ENCODE peak calls at places on chromosomes 1 and 21, in seven cellular contexts. S, U, C, F, G, L and I are unnamed samples.

GRCh38 chr1:105485207-105485606 is 1571.3 kb upstream of the PRMT6 start:
- DNase-seq in S (no peak), U (no peak), G (no peak), F (no peak), L (no peak), C (no peak), I (no peak)

GRCh38 chr21:35046880-35047229 is 2.2 kb downstream of the RUNX1 start:
- DNase-seq in S (no peak), F (no peak), C (no peak), G (no peak), U (no peak), L (no peak), I (no peak)

GRCh38 chr1:6123816-6124215 is 56.3 kb downstream of the CHD5 start:
- DNase-seq in S (no peak), C (no peak), U (peak), L (no peak), G (no peak), F (no peak), I (no peak)

GRCh38 chr1:143718524-143718923 is 253.3 kb downstream of the FAM72C start:
- DNase-seq in S (no peak), G (no peak), L (no peak), U (no peak), C (no peak), F (no peak), I (no peak)

GRCh38 chr1:234933475-234933874 is 195.2 kb downstream of the TOMM20 start:
- DNase-seq in F (no peak), G (no peak), U (no peak), S (no peak), C (no peak), L (no peak), I (no peak)

GRCh38 chr1:111221633-111222286 is 5.8 kb upstream of the CHI3L2 start:
- DNase-seq in F (no peak), S (no peak), C (no peak), U (no peak), G (no peak), L (no peak), I (no peak)

GRCh38 chr1:199029855-199030254 is 391.0 kb downstream of the PTPRC start:
- DNase-seq in S (no peak), F (no peak), C (no peak), L (no peak), G (no peak), U (no peak), I (no peak)

GRCh38 chr1:232184561-232185530 is 445.1 kb downstream of the SIPA1L2 start:
- DNase-seq in L (peak), G (no peak), C (no peak), F (no peak), S (no peak), U (no peak), I (no peak)

GRCh38 chr1:84319662-84320061 is 18.2 kb downstream of the SAMD13 start:
- DNase-seq in C (no peak), G (no peak), L (no peak), S (no peak), U (no peak), F (no peak), I (no peak)

GRCh38 chr1:148318123-148318899 is 164.8 kb downstream of the PPIAL4G start:
- DNase-seq in L (no peak), C (no peak), G (no peak), S (peak), U (peak), F (no peak), I (no peak)

GRCh38 chr1:34488058-34488457 is 266.8 kb upstream of the GJB5 start:
- DNase-seq in G (no peak), L (no peak), U (no peak), C (no peak), F (no peak), S (no peak), I (no peak)

GRCh38 chr1:207240325-207241095 is 81.0 kb upstream of the CD55 start:
- DNase-seq in L (no peak), F (no peak), G (no peak), S (no peak), C (no peak), U (no peak), I (no peak)

GRCh38 chr1:167701510-167701909 is 20.3 kb upstream of the MPZL1 start:
- DNase-seq in C (no peak), U (no peak), G (no peak), S (no peak), F (no peak), L (no peak), I (no peak)

GRCh38 chr1:229171934-229172333 is 99.0 kb upstream of the RAB4A start:
- DNase-seq in L (no peak), C (no peak), S (no peak), U (no peak), F (peak), G (no peak), I (no peak)

GRCh38 chr21:45872471-45872870 is 109.1 kb upstream of the COL6A1 start:
- DNase-seq in S (no peak), G (no peak), F (no peak), U (no peak), L (peak), C (no peak), I (no peak)

GRCh38 chr1:153288634-153289275 is 24.0 kb downstream of the PGLYRP3 start:
- DNase-seq in L (no peak), G (peak), C (no peak), F (no peak), U (peak), S (no peak), I (peak)

GRCh38 chr1:194295690-194296089 is 1109.3 kb upstream of the B3GALT2 start:
- DNase-seq in U (no peak), G (no peak), S (peak), L (no peak), F (peak), C (peak), I (no peak)

GRCh38 chr1:201774224-201774982 is 54.6 kb upstream of the IPO9 start:
- DNase-seq in C (no peak), S (no peak), F (no peak), U (no peak), G (no peak), L (no peak), I (no peak)

GRCh38 chr21:25901580-25901979 is 166.8 kb downstream of the GABPA start:
- DNase-seq in S (no peak), L (no peak), G (no peak), F (no peak), C (no peak), U (no peak), I (no peak)

GRCh38 chr1:38690790-38691189 is 168.8 kb downstream of the RRAGC start:
- DNase-seq in U (no peak), L (no peak), C (no peak), S (no peak), G (no peak), F (no peak), I (no peak)

GRCh38 chr21:32315511-32316362 is 17.1 kb downstream of the MRAP start:
- DNase-seq in L (no peak), S (no peak), G (no peak), F (no peak), C (no peak), U (no peak), I (no peak)

GRCh38 chr1:150444232-150444631 is 43.0 kb upstream of the TARS2 start:
- DNase-seq in S (no peak), U (no peak), F (no peak), L (no peak), G (no peak), C (no peak), I (no peak)

DNA sequence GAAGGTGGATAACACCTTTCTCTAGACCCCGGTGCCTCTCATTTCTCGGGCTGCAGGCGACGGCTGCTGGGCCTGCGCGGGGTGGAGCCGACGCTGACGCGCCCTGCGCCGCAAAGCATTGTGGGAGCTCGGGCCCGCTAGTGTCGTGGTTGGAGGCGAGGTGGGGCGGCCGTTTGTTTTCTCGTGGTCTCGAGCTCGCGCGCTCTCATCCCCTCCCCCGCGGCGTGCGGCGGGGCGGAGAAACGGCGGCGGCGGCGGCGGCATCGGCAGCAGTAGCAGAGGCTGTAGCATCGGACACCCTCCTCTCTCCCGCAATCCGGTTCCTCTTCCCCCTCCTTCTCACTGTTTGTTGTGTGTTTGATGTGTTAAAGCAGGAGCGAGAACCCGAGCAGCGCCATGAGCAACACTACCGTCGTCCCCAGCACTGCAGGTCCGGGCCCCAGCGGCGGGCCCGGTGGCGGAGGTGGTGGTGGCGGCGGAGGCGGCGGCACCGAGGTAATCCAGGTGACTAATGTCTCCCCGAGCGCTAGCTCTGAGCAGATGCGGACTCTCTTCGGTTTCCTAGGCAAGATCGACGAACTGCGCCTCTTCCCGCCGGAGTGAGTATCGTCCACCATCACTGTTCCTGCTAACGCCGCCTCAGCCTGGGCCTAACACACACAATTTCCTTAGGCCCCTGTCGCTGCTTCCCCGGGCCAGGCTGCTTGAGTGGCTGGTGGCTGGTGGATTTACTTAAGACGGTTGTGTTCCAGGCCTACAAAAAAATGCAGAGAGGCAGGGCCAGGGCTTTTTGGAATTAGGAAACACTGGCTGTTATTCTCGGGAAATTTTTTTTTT is at the start of gene SRSF11:
- DNase-seq in G (peak), U (peak), F (peak), S (peak), L (peak), C (peak), I (peak)
- TF ChIP-seq CTCF in G (no peak), U (no peak), F (no peak), S (no peak), L (peak), C (no peak), I (peak)

GRCh38 chr21:44423312-44423821 is 31.9 kb upstream of the LRRC3 start:
- DNase-seq in L (peak), G (no peak), C (no peak), U (no peak), F (no peak), S (no peak), I (no peak)

GRCh38 chr21:44424608-44425306 is 30.6 kb upstream of the LRRC3 start:
- DNase-seq in S (no peak), C (no peak), G (no peak), U (peak), F (no peak), L (no peak), I (no peak)

GRCh38 chr21:44421901-44422840 is 33.1 kb upstream of the LRRC3 start:
- DNase-seq in G (no peak), S (no peak), F (no peak), C (no peak), L (peak), U (no peak), I (no peak)

GRCh38 chr21:44425307-44425894 is 29.9 kb upstream of the LRRC3 start:
- DNase-seq in L (no peak), C (no peak), G (no peak), F (no peak), U (peak), S (no peak), I (no peak)

GRCh38 chr21:44423941-44424607 is 31.2 kb upstream of the LRRC3 start:
- DNase-seq in S (no peak), U (peak), C (no peak), F (no peak), L (no peak), G (no peak), I (no peak)
- TF ChIP-seq CTCF in S (no peak), U (no peak), C (no peak), F (no peak), L (no peak), G (no peak), I (no peak)

GRCh38 chr1:33455537-33456301 is 16.7 kb upstream of the ZSCAN20 start:
- DNase-seq in U (peak), L (no peak), C (peak), F (peak), G (peak), S (peak), I (no peak)
- TF ChIP-seq CTCF in U (no peak), L (peak), C (peak), F (peak), G (peak), S (peak), I (peak)

DNA sequence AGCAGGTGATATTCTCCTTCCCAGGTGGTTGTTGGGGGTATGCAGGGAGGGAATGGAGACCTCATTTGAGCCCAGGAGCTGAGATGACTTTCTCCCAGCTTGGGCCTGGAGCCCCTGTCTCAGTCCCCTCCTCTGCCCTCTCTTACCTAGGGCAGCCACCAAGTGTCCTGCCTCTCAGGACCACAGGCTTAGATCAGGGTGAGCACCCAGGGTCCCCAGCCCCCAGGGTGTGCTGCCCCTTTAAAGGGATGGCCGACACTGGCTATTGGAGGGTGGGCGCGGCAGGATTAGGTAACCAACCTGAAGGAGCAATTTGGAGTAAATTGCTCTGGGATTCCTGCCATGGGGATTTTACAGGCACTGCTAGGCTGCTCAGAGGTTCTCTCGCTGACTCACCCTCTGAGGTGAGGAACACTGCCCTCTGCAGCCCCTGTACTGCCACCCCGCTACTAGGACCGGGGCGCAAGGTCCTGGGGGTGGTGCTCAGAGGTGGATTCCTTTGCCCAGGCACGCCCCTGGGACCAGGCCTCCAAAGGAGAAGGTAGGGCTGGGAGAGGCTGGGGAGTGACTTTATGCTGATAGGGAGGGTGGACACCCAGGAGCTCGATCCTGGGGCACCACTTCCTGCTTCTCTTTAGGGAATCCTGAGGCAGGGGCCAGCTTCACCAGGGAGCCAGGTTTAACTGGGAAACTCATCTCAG is 1.5 kb downstream of the RPS6KA1 start:
- DNase-seq in S (peak), F (peak), G (peak), L (no peak), C (peak), U (peak), I (no peak)
- TF ChIP-seq CTCF in S (peak), F (peak), G (peak), L (no peak), C (peak), U (no peak), I (no peak)

GRCh38 chr1:19488136-19488535 is 2.8 kb upstream of the CAPZB start:
- DNase-seq in U (no peak), S (no peak), L (no peak), G (no peak), C (no peak), F (no peak), I (no peak)
- TF ChIP-seq CTCF in U (peak), S (no peak), L (no peak), G (no peak), C (no peak), F (no peak), I (no peak)

DNA sequence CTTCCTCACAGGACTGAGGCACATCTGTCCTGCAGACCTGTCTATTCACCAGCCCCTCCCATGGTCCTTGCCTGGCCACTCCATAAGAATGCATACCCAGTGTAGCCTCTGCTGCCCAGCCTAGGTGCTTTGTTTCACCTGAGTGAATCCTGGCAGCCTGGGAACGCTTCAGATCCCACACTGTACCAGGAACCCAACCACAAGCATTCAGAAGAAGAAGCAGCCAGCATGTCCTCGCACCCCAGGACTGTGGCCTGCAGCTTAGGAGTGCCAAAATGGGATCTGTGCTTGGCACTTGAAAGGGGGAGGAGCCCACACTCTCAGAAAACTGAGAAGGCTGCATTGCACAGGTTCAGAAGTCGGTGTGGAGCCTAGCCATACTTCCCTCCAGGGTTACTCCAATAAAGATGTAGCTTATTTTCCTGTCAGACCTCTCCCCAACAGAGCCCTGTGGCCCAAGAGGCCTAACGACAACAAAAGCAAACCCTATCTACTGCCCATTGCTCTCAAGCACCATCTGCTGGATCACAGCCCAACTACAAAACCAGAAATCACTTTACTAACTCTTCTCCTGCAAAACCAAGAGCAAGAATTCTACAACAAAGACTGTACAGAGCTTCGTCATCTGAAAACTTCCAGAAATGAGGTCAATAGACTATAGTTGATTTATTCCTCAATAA is 923.1 kb upstream of the NEGR1 start:
- DNase-seq in U (peak), S (peak), C (peak), G (no peak), F (no peak), L (no peak), I (no peak)
- TF ChIP-seq CTCF in U (no peak), S (peak), C (no peak), G (peak), F (no peak), L (peak), I (peak)

GRCh38 chr1:81305997-81306452 is 494.7 kb upstream of the ADGRL2 start:
- DNase-seq in L (no peak), S (peak), C (peak), U (no peak), G (peak), F (no peak), I (peak)
- TF ChIP-seq CTCF in L (peak), S (peak), C (peak), U (no peak), G (peak), F (no peak), I (peak)

GRCh38 chr1:1283821-1284220 is 3.6 kb downstream of the SCNN1D start:
- DNase-seq in C (no peak), G (no peak), L (peak), S (peak), U (peak), F (no peak), I (no peak)
- TF ChIP-seq CTCF in C (no peak), G (no peak), L (no peak), S (no peak), U (no peak), F (no peak), I (no peak)

GRCh38 chr1:47841356-47841755 is 155.8 kb downstream of the TRABD2B start:
- DNase-seq in L (no peak), U (no peak), G (no peak), F (no peak), C (no peak), S (no peak), I (no peak)
- TF ChIP-seq CTCF in L (no peak), U (no peak), G (no peak), F (no peak), C (no peak), S (no peak), I (no peak)

DNA sequence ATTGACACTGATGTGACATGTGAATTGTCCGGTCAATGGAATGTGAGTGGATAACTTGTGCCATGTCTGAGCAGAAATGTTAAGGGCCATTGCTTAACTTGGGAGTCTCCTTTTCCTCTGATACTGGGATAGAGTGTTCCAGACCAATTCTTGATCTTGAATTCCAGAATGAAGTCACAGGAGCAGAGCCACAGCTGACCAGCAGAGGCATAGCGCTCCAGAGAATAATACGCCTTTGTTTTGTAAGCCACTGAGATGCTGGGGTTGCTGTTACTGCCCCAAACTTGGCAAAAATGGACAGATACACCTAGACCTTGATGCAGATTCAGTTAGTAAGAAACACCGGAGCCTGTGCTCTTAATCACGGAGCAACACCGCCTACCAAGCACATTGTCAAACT is 6.3 kb downstream of the KCNJ6 start:
- DNase-seq in F (no peak), C (no peak), G (no peak), S (peak), U (no peak), L (no peak), I (no peak)
- TF ChIP-seq CTCF in F (no peak), C (no peak), G (peak), S (peak), U (no peak), L (no peak), I (peak)